ENCODE peak calls at places on chromosomes 12 and 14, in four cellular contexts. O is psoas muscle, N is Peyer's patch, B is PC-3. K is an unnamed sample. For H3K4me1, the result is how much of the 10 kb centered on the place peaks cover.

GRCh38 chr12:98253207-98253606 is 262.2 kb upstream of the TMPO start:
- DNase-seq in N (no peak), O (no peak), B (no peak), K (no peak)

GRCh38 chr14:36646664-36647416 is 14.8 kb upstream of the PAX9 start:
- DNase-seq in B (no peak), O (peak), N (no peak), K (no peak)

GRCh38 chr12:18983854-18984253 is 145.7 kb upstream of the PLEKHA5 start:
- DNase-seq in O (no peak), B (no peak), N (no peak), K (no peak)

GRCh38 chr12:109724321-109724892 is 10.8 kb downstream of the FAM222A start:
- DNase-seq in N (no peak), B (no peak), O (peak), K (no peak)

GRCh38 chr14:105882626-105883025 is 356.2 kb downstream of the TMEM121 start:
- DNase-seq in N (peak), B (no peak), O (no peak), K (peak)

GRCh38 chr12:74890237-74890599 is 319.4 kb downstream of the KCNC2 start:
- DNase-seq in N (peak), B (peak), O (no peak), K (peak)

GRCh38 chr14:70292716-70293115 is 66.8 kb downstream of the COX16 start:
- DNase-seq in B (no peak), O (no peak), N (no peak), K (no peak)

GRCh38 chr12:116861331-116861730 is 19.9 kb downstream of the HRK start:
- DNase-seq in N (peak), B (peak), O (peak), K (no peak)

GRCh38 chr14:98937712-98938505 is 334.1 kb downstream of the BCL11B start:
- DNase-seq in N (no peak), B (no peak), O (no peak), K (no peak)

GRCh38 chr12:132444957-132445883 is 44.7 kb upstream of the FBRSL1 start:
- DNase-seq in O (no peak), N (peak), B (no peak), K (no peak)

GRCh38 chr12:51520576-51521325 is 70.3 kb upstream of the SCN8A start:
- DNase-seq in N (no peak), O (no peak), B (no peak), K (no peak)

GRCh38 chr12:92551853-92552397 is 150.9 kb upstream of the PLEKHG7 start:
- DNase-seq in B (peak), N (no peak), O (no peak), K (no peak)

GRCh38 chr14:54848910-54849309 is 53.7 kb downstream of the GCH1 start:
- DNase-seq in O (no peak), B (no peak), N (no peak), K (no peak)

GRCh38 chr12:57456145-57456700 is 1.1 kb downstream of the INHBE start:
- DNase-seq in N (peak), O (no peak), B (peak), K (peak)

GRCh38 chr12:109630815-109631214 is 57.2 kb downstream of the MVK start:
- DNase-seq in B (peak), O (no peak), N (no peak), K (no peak)

GRCh38 chr12:43370299-43370698 is 181.7 kb downstream of the ADAMTS20 start:
- DNase-seq in O (no peak), N (no peak), B (peak), K (no peak)

GRCh38 chr12:89343127-89343526 is 9.2 kb downstream of the DUSP6 start:
- DNase-seq in B (no peak), O (peak), N (no peak), K (no peak)

GRCh38 chr12:65999564-66000280 is 130.8 kb downstream of the LLPH start:
- DNase-seq in B (peak), O (no peak), N (no peak), K (no peak)

GRCh38 chr12:65019696-65020095 is 101.4 kb downstream of the WIF1 start:
- DNase-seq in N (no peak), B (no peak), O (no peak), K (no peak)

GRCh38 chr12:115946867-115947695 is 330.4 kb downstream of the MED13L start:
- DNase-seq in B (peak), N (no peak), O (no peak), K (no peak)

GRCh38 chr14:64419003-64419402 is 30.9 kb downstream of the MTHFD1 start:
- DNase-seq in N (no peak), O (no peak), B (no peak), K (no peak)

GRCh38 chr14:94050231-94050880 is 24.2 kb downstream of the OTUB2 start:
- DNase-seq in B (no peak), N (peak), O (peak), K (no peak)

GRCh38 chr14:23154876-23155587 is 28.4 kb downstream of the SLC7A8 start:
- DNase-seq in N (peak), O (peak), B (peak), K (no peak)

GRCh38 chr14:35556548-35556947 is 22.6 kb downstream of the INSM2 start:
- DNase-seq in B (no peak), N (no peak), O (no peak), K (no peak)

GRCh38 chr12:58034311-58034710 is 92.9 kb downstream of the ATP23 start:
- DNase-seq in O (no peak), N (no peak), B (peak), K (no peak)

GRCh38 chr12:91381309-91381804 is 198.7 kb upstream of the DCN start:
- DNase-seq in N (peak), B (peak), O (no peak), K (no peak)

DNA sequence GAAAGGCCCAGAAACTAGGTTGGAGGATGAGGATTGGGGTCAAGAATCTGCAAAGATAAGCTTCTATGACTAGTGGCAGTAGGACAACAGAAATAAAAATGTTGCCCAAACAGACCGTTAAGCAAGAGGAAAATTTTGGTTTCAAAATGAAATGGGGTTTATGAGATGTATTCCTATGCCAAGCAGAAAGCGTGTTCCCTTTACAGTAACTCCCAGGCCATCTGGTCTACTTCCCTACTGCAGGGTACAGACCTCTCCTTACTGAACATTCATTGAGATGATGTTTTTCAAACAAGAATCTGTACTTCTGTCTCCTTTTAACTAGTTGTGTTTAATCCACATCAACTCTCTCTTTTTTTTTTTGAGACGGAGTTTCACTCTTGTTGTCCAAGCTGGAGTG is 20.5 kb upstream of the TMEM229B start:
- DNase-seq in N (no peak), B (no peak), O (no peak), K (no peak)
- H3K4me1 ChIP-seq in N (under half), B (under half), O (under half), K (under half)

DNA sequence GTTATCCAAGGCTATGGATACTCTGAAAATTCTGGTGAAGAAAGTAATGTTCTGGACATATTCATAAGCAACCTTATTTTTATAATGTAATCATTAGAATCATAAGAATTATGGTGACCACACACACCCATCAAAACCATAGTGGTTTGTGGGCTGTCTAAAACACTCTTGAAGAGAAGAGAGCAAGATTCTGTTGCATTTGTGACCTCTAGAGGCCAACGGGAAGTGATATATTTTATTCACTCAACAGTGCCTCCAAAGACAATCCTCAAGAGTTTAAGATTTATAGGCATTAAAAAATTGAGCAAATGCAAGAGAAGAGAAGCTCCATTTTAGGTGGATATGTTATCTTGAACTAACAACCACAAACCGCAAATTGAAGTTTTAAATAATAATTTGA is 68.5 kb upstream of the LGR5 start:
- DNase-seq in O (no peak), B (peak), N (no peak), K (peak)
- TF ChIP-seq CTCF in O (no peak), B (peak), N (no peak), K (peak)

GRCh38 chr14:93011650-93012317 is 88.8 kb downstream of the CHGA start:
- DNase-seq in B (no peak), O (no peak), N (peak), K (no peak)
- H3K4me1 ChIP-seq in B (under half), O (half or more), N (under half), K (under half)

GRCh38 chr12:106461730-106462129 is 104.2 kb downstream of the POLR3B start:
- DNase-seq in N (no peak), B (no peak), O (no peak), K (no peak)

GRCh38 chr12:106459124-106459523 is 101.6 kb downstream of the POLR3B start:
- DNase-seq in O (no peak), B (no peak), N (no peak), K (no peak)

GRCh38 chr12:106455100-106455499 is 97.6 kb downstream of the POLR3B start:
- DNase-seq in B (no peak), O (no peak), N (no peak), K (no peak)

GRCh38 chr12:106459534-106459933 is 102.0 kb downstream of the POLR3B start:
- DNase-seq in B (no peak), N (no peak), O (no peak), K (no peak)
- TF ChIP-seq CTCF in B (no peak), N (no peak), O (no peak), K (no peak)

GRCh38 chr14:95519699-95520098 is 3.2 kb upstream of the SYNE3 start:
- DNase-seq in N (peak), O (peak), B (peak), K (no peak)

GRCh38 chr14:95522116-95522515 is 5.7 kb upstream of the SYNE3 start:
- DNase-seq in O (no peak), B (no peak), N (peak), K (no peak)

GRCh38 chr14:95520346-95520745 is 3.9 kb upstream of the SYNE3 start:
- DNase-seq in B (no peak), N (peak), O (no peak), K (no peak)

GRCh38 chr14:95522556-95522955 is 6.1 kb upstream of the SYNE3 start:
- DNase-seq in N (no peak), O (no peak), B (no peak), K (no peak)

GRCh38 chr14:95521001-95521400 is 4.6 kb upstream of the SYNE3 start:
- DNase-seq in N (peak), B (no peak), O (no peak), K (no peak)
- H3K4me1 ChIP-seq in N (under half), B (under half), O (under half), K (under half)

GRCh38 chr12:30695327-30696102 is at the start of gene IPO8:
- DNase-seq in B (peak), N (peak), O (peak), K (peak)
- TF ChIP-seq CTCF in B (peak), N (no peak), O (peak), K (peak)

GRCh38 chr14:73764881-73765280 is 50.7 kb upstream of the PNMA1 start:
- DNase-seq in O (peak), B (no peak), N (peak), K (no peak)

GRCh38 chr14:73771848-73772705 is 57.9 kb upstream of the PNMA1 start:
- DNase-seq in B (peak), N (peak), O (peak), K (peak)

GRCh38 chr14:73770977-73771847 is 57.0 kb upstream of the PNMA1 start:
- DNase-seq in O (no peak), N (no peak), B (peak), K (no peak)

GRCh38 chr14:73764406-73764805 is 50.2 kb upstream of the PNMA1 start:
- DNase-seq in N (no peak), O (no peak), B (no peak), K (no peak)

DNA sequence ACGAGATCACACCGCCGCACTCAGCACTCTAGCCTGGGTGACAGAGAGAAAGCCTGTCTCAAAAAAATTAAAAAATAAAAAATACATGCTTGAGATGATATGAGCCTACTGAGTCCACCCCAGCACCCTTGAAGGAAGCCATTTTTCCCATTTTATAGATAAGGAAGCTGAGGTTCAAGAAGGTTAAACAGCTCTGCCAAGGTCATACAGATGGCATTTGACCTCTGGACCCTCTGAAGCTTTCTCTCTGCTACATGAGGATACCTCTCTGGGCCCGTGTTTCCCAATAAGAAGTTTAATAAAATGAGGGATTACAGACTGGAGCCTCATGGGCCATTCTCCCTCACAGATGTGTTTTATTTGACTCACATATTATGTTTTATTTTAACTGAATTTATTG is 53.9 kb upstream of the PNMA1 start:
- DNase-seq in O (no peak), N (no peak), B (no peak), K (no peak)
- H3K4me1 ChIP-seq in O (half or more), N (under half), B (under half), K (under half)

K was measured in Caco-2.